ENCODE peak calls at places on chromosomes 2 and 18, in seven cellular contexts. One of them, this sample, is unnamed.

GRCh38 chr2:29063646-29064372 is 10.5 kb downstream of the PCARE start:
- DNase-seq in sigmoid colon: no peak
- DNase-seq in Panc1: no peak
- DNase-seq in HCT116: no peak
- DNase-seq in breast epithelium: no peak
- DNase-seq in prostate gland: peak; percentile 28
- DNase-seq in GM23338: no peak
- DNase-seq in this sample: no peak

GRCh38 chr2:105432749-105433148 is 33.9 kb upstream of the FHL2 start:
- DNase-seq in sigmoid colon: no peak
- DNase-seq in breast epithelium: no peak
- DNase-seq in Panc1: no peak
- DNase-seq in prostate gland: peak; percentile 67
- DNase-seq in HCT116: no peak
- DNase-seq in GM23338: no peak
- DNase-seq in this sample: no peak

GRCh38 chr2:18473241-18473841 is 87.1 kb downstream of the RDH14 start:
- DNase-seq in Panc1: no peak
- DNase-seq in sigmoid colon: peak; percentile 79
- DNase-seq in HCT116: no peak
- DNase-seq in breast epithelium: no peak
- DNase-seq in GM23338: no peak
- DNase-seq in prostate gland: no peak
- DNase-seq in this sample: no peak

GRCh38 chr2:221553333-221553732 is 18.8 kb downstream of the EPHA4 start:
- DNase-seq in Panc1: no peak
- DNase-seq in sigmoid colon: no peak
- DNase-seq in GM23338: no peak
- DNase-seq in HCT116: no peak
- DNase-seq in breast epithelium: no peak
- DNase-seq in prostate gland: no peak
- DNase-seq in this sample: no peak

GRCh38 chr2:113791697-113792590 is 35.5 kb upstream of the SLC35F5 start:
- DNase-seq in prostate gland: no peak
- DNase-seq in breast epithelium: no peak
- DNase-seq in sigmoid colon: no peak
- DNase-seq in HCT116: no peak
- DNase-seq in Panc1: no peak
- DNase-seq in GM23338: no peak
- DNase-seq in this sample: no peak

GRCh38 chr2:241678307-241678706 is 8.3 kb downstream of the DTYMK start:
- DNase-seq in GM23338: no peak
- DNase-seq in Panc1: no peak
- DNase-seq in HCT116: no peak
- DNase-seq in breast epithelium: peak; percentile 50
- DNase-seq in sigmoid colon: no peak
- DNase-seq in prostate gland: peak; percentile 57
- DNase-seq in this sample: peak; percentile 59

GRCh38 chr2:24365051-24365450 is 4.7 kb upstream of the ITSN2 start:
- DNase-seq in Panc1: no peak
- DNase-seq in HCT116: no peak
- DNase-seq in sigmoid colon: peak; percentile 85
- DNase-seq in GM23338: no peak
- DNase-seq in breast epithelium: peak; percentile 63
- DNase-seq in prostate gland: peak; percentile 33
- DNase-seq in this sample: peak; percentile 91

GRCh38 chr2:94956797-94957391 is 68.6 kb upstream of the MAL start:
- DNase-seq in Panc1: peak; percentile 5
- DNase-seq in sigmoid colon: no peak
- DNase-seq in prostate gland: peak; percentile 33
- DNase-seq in HCT116: peak; percentile 13
- DNase-seq in breast epithelium: no peak
- DNase-seq in GM23338: peak; percentile 67
- DNase-seq in this sample: no peak

GRCh38 chr2:15557947-15558346 is 3.2 kb downstream of the NBAS start:
- DNase-seq in Panc1: no peak
- DNase-seq in HCT116: no peak
- DNase-seq in prostate gland: no peak
- DNase-seq in GM23338: no peak
- DNase-seq in sigmoid colon: no peak
- DNase-seq in breast epithelium: no peak
- DNase-seq in this sample: no peak

GRCh38 chr18:27500531-27500930 is 315.4 kb upstream of the CHST9 start:
- DNase-seq in GM23338: no peak
- DNase-seq in prostate gland: no peak
- DNase-seq in breast epithelium: no peak
- DNase-seq in HCT116: no peak
- DNase-seq in sigmoid colon: no peak
- DNase-seq in Panc1: no peak
- DNase-seq in this sample: no peak

GRCh38 chr2:233468047-233468745 is 98.4 kb downstream of the USP40 start:
- DNase-seq in HCT116: no peak
- DNase-seq in sigmoid colon: no peak
- DNase-seq in GM23338: no peak
- DNase-seq in prostate gland: no peak
- DNase-seq in breast epithelium: no peak
- DNase-seq in Panc1: no peak
- DNase-seq in this sample: peak; percentile 74

GRCh38 chr18:75624836-75625235 is 197.3 kb upstream of the SMIM21 start:
- DNase-seq in breast epithelium: no peak
- DNase-seq in prostate gland: no peak
- DNase-seq in GM23338: no peak
- DNase-seq in HCT116: no peak
- DNase-seq in sigmoid colon: no peak
- DNase-seq in Panc1: no peak
- DNase-seq in this sample: no peak

GRCh38 chr2:231671617-231672350 is 36.5 kb upstream of the PTMA start:
- DNase-seq in breast epithelium: no peak
- DNase-seq in HCT116: no peak
- DNase-seq in GM23338: no peak
- DNase-seq in prostate gland: no peak
- DNase-seq in Panc1: no peak
- DNase-seq in sigmoid colon: no peak
- DNase-seq in this sample: peak; percentile 91

GRCh38 chr2:179424571-179424970 is 159.9 kb upstream of the SESTD1 start:
- DNase-seq in HCT116: no peak
- DNase-seq in GM23338: no peak
- DNase-seq in prostate gland: no peak
- DNase-seq in sigmoid colon: no peak
- DNase-seq in Panc1: no peak
- DNase-seq in breast epithelium: no peak
- DNase-seq in this sample: no peak

GRCh38 chr2:11588228-11589110 is 54.6 kb downstream of the GREB1 start:
- DNase-seq in breast epithelium: no peak
- DNase-seq in GM23338: no peak
- DNase-seq in Panc1: no peak
- DNase-seq in prostate gland: no peak
- DNase-seq in HCT116: no peak
- DNase-seq in sigmoid colon: no peak
- DNase-seq in this sample: peak; percentile 50

GRCh38 chr2:13574831-13575230 is 858.1 kb downstream of the TRIB2 start:
- DNase-seq in sigmoid colon: no peak
- DNase-seq in Panc1: no peak
- DNase-seq in prostate gland: no peak
- DNase-seq in HCT116: no peak
- DNase-seq in GM23338: no peak
- DNase-seq in breast epithelium: no peak
- DNase-seq in this sample: no peak

GRCh38 chr18:56068030-56068671 is 480.2 kb upstream of the TCF4 start:
- DNase-seq in Panc1: no peak
- DNase-seq in sigmoid colon: no peak
- DNase-seq in GM23338: no peak
- DNase-seq in breast epithelium: no peak
- DNase-seq in prostate gland: no peak
- DNase-seq in HCT116: no peak
- DNase-seq in this sample: no peak

GRCh38 chr2:110679337-110679707 is 1.5 kb upstream of the BUB1 start:
- DNase-seq in HCT116: no peak
- DNase-seq in prostate gland: no peak
- DNase-seq in Panc1: no peak
- DNase-seq in GM23338: no peak
- DNase-seq in breast epithelium: no peak
- DNase-seq in sigmoid colon: no peak
- DNase-seq in this sample: no peak

GRCh38 chr2:189218236-189218635 is 38.7 kb upstream of the COL5A2 start:
- DNase-seq in HCT116: no peak
- DNase-seq in prostate gland: no peak
- DNase-seq in breast epithelium: no peak
- DNase-seq in GM23338: no peak
- DNase-seq in Panc1: no peak
- DNase-seq in sigmoid colon: no peak
- DNase-seq in this sample: no peak

GRCh38 chr18:54129448-54130134 is 94.9 kb downstream of the MBD2 start:
- DNase-seq in prostate gland: no peak
- DNase-seq in breast epithelium: no peak
- DNase-seq in Panc1: no peak
- DNase-seq in sigmoid colon: no peak
- DNase-seq in GM23338: no peak
- DNase-seq in HCT116: no peak
- DNase-seq in this sample: no peak

GRCh38 chr2:128273469-128274081 is 45.1 kb downstream of the HS6ST1 start:
- DNase-seq in GM23338: no peak
- DNase-seq in Panc1: no peak
- DNase-seq in prostate gland: no peak
- DNase-seq in sigmoid colon: peak; percentile 64
- DNase-seq in breast epithelium: no peak
- DNase-seq in HCT116: no peak
- DNase-seq in this sample: peak; percentile 75

GRCh38 chr2:157486596-157487270 is 42.8 kb upstream of the CYTIP start:
- DNase-seq in breast epithelium: no peak
- DNase-seq in Panc1: no peak
- DNase-seq in prostate gland: no peak
- DNase-seq in GM23338: no peak
- DNase-seq in HCT116: no peak
- DNase-seq in sigmoid colon: no peak
- DNase-seq in this sample: no peak

GRCh38 chr2:41966920-41967319 is 80.9 kb upstream of the PKDCC start:
- DNase-seq in HCT116: no peak
- DNase-seq in breast epithelium: peak; percentile 81
- DNase-seq in GM23338: no peak
- DNase-seq in Panc1: no peak
- DNase-seq in sigmoid colon: peak; percentile 75
- DNase-seq in prostate gland: no peak
- DNase-seq in this sample: no peak

DNA sequence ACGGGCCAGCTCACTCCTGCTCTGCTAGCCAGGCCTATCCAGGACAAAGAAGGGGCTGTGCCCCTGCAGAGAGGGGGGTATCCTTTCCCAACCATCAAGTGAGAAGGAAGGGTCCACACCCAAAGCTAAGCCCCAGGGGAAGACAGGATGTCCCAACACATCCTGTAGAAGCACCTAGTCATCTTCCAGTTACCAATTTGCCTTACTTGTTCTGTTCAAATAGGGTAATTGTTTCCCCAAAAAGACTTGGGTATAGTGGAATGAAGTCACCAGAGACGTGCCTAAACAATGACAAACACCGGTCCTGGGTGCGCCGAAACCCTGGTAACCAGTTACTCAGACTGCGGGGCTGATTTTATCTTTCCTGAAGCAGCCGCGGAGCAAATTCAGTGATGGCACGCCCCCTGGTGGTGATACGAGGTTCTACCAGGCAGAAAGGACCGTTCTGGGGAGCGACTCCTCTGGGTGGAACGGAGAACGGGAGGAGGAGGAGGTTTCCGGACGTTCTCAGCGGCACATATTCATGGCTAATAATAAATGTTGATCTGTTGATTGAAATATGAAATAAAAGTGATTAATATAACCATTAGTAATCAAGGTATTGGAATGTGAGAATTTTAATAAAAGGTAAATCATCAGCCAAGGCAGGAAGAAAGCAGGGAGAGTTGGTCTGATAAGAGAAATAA is 109.3 kb upstream of the STON1 start:
- DNase-seq in sigmoid colon: peak; percentile 91
- DNase-seq in breast epithelium: peak; percentile 74
- DNase-seq in GM23338: peak; percentile 94
- DNase-seq in Panc1: peak; percentile 85
- DNase-seq in prostate gland: peak; percentile 85
- DNase-seq in HCT116: peak; percentile 70
- DNase-seq in this sample: peak; percentile 96
- H3K4me3 ChIP-seq in sigmoid colon: no peak overlapping the region
- H3K4me3 ChIP-seq in breast epithelium: no peak overlapping the region
- H3K4me3 ChIP-seq in GM23338: no peak overlapping the region
- H3K4me3 ChIP-seq in Panc1: no peak overlapping the region
- H3K4me3 ChIP-seq in prostate gland: no peak overlapping the region
- H3K4me3 ChIP-seq in HCT116: peak overlapping the region; percentile 15
- H3K4me3 ChIP-seq in this sample: no peak overlapping the region

DNA sequence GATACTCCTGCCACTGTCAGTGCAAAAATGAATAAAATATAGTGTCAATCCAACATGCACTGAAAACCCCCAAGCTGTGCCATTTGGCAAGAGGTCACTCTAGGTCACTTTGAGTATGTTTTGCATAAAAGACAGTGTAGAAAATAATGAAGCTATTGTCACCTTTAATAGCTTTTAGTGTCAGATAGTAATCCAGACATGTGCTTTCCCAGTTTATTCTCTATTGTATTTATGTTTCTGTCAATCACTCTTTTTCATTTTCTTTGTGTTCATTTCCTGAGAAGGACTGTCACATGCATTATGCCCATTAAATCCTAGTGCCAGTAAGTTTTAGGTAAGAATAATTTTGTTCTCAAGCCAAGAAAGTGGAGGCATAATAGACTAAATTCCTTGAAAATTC is 1073.9 kb upstream of the CDH2 start:
- DNase-seq in sigmoid colon: no peak
- DNase-seq in Panc1: no peak
- DNase-seq in breast epithelium: no peak
- DNase-seq in GM23338: no peak
- DNase-seq in prostate gland: no peak
- DNase-seq in HCT116: no peak
- DNase-seq in this sample: no peak
- TF ChIP-seq POLR2AphosphoS5 in sigmoid colon: no peak
- TF ChIP-seq POLR2AphosphoS5 in Panc1: no peak
- TF ChIP-seq POLR2AphosphoS5 in breast epithelium: no peak
- TF ChIP-seq POLR2AphosphoS5 in GM23338: no peak
- TF ChIP-seq POLR2AphosphoS5 in prostate gland: no peak
- TF ChIP-seq POLR2AphosphoS5 in HCT116: no peak
- TF ChIP-seq POLR2AphosphoS5 in this sample: no peak

DNA sequence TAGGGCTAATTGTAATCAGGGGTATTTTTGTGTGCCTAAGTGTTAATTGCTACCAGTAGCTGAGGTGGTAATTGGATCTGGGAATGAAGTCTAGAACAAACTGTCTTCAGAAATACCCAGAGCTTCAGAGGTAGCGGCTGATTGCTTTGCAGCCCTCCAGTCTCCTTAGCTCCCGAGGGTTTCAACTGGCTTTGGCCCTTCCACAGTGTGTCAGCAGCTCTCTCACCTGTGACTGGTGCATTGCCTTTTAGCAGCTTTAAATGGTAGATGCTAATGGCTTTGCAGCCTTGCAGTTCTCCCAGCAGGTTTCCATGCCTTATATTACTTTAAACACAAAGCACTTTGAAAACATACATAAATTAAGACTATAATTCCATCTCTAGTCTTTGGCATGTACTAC is 156.5 kb upstream of the GALNT13 start:
- DNase-seq in prostate gland: no peak
- DNase-seq in sigmoid colon: no peak
- DNase-seq in breast epithelium: no peak
- DNase-seq in Panc1: no peak
- DNase-seq in GM23338: peak; percentile 1
- DNase-seq in HCT116: no peak
- DNase-seq in this sample: no peak
- H3K4me3 ChIP-seq in prostate gland: no peak overlapping the region
- H3K4me3 ChIP-seq in sigmoid colon: no peak overlapping the region
- H3K4me3 ChIP-seq in breast epithelium: no peak overlapping the region
- H3K4me3 ChIP-seq in Panc1: no peak overlapping the region
- H3K4me3 ChIP-seq in GM23338: no peak overlapping the region
- H3K4me3 ChIP-seq in HCT116: no peak overlapping the region
- H3K4me3 ChIP-seq in this sample: no peak overlapping the region

GRCh38 chr2:62229082-62229620 is 33.2 kb downstream of the B3GNT2 start:
- DNase-seq in sigmoid colon: no peak
- DNase-seq in prostate gland: no peak
- DNase-seq in GM23338: no peak
- DNase-seq in HCT116: no peak
- DNase-seq in Panc1: no peak
- DNase-seq in breast epithelium: no peak
- DNase-seq in this sample: no peak
- TF ChIP-seq POLR2AphosphoS5 in sigmoid colon: no peak
- TF ChIP-seq POLR2AphosphoS5 in prostate gland: no peak
- TF ChIP-seq POLR2AphosphoS5 in GM23338: no peak
- TF ChIP-seq POLR2AphosphoS5 in HCT116: no peak
- TF ChIP-seq POLR2AphosphoS5 in Panc1: no peak
- TF ChIP-seq POLR2AphosphoS5 in breast epithelium: no peak
- TF ChIP-seq POLR2AphosphoS5 in this sample: no peak

This sample was measured in spleen.